ENCODE peak calls at places on chromosomes 16 and 17, in five cellular contexts. H is lower leg skin, C is NCI-H1105 treated with DMSO at 0.1 percent for 48 hours, K is RPMI7951, E is neuronal stem cell. D is an unnamed sample.

GRCh38 chr17:63491976-63492575 is 15.2 kb downstream of the ACE start:
- DNase-seq in E (no peak), H (no peak), K (no peak), C (no peak), D (no peak)

GRCh38 chr17:30954046-30954805 is 16.6 kb upstream of the RNF135 start:
- DNase-seq in H (no peak), K (no peak), E (no peak), C (no peak), D (no peak)

GRCh38 chr17:68789203-68789962 is 165.8 kb downstream of the ABCA8 start:
- DNase-seq in C (no peak), E (no peak), K (no peak), H (no peak), D (no peak)

GRCh38 chr16:6035161-6035560 is 937.6 kb upstream of the EEF2KMT start:
- DNase-seq in C (no peak), H (no peak), K (peak; percentile 6), E (no peak), D (no peak)

GRCh38 chr16:7246578-7246977 is 86.1 kb upstream of the RBFOX1 start:
- DNase-seq in C (no peak), K (no peak), E (peak; percentile 40), H (no peak), D (no peak)

GRCh38 chr17:50613596-50613995 is 21.1 kb upstream of the ABCC3 start:
- DNase-seq in K (no peak), C (no peak), E (no peak), H (no peak), D (no peak)

GRCh38 chr17:8532021-8532420 is 96.3 kb downstream of the NDEL1 start:
- DNase-seq in E (no peak), K (no peak), H (no peak), C (no peak), D (no peak)

GRCh38 chr17:76121932-76122383 is 18.4 kb upstream of the EXOC7 start:
- DNase-seq in E (no peak), C (no peak), K (no peak), H (no peak), D (no peak)

GRCh38 chr17:68172461-68172954 is 75.3 kb upstream of the AMZ2 start:
- DNase-seq in K (peak; percentile 49), H (peak; percentile 72), C (peak; percentile 40), E (peak; percentile 65), D (peak; percentile 60)

GRCh38 chr16:3454093-3454492 is 10.6 kb downstream of the NAA60 start:
- DNase-seq in K (no peak), H (no peak), E (no peak), C (no peak), D (no peak)

GRCh38 chr17:1324201-1324750 is 44.8 kb downstream of the TRARG1 start:
- DNase-seq in C (no peak), H (no peak), K (no peak), E (no peak), D (no peak)

GRCh38 chr16:52500963-52501362 is 46.0 kb downstream of the TOX3 start:
- DNase-seq in E (no peak), C (no peak), K (no peak), H (no peak), D (no peak)

GRCh38 chr17:6427284-6427781 is 7.6 kb downstream of the AIPL1 start:
- DNase-seq in K (peak; percentile 72), C (no peak), H (no peak), E (no peak), D (peak; percentile 53)

GRCh38 chr16:80620656-80621605 is 80.1 kb downstream of the DYNLRB2 start:
- DNase-seq in H (no peak), C (no peak), K (no peak), E (no peak), D (no peak)

GRCh38 chr17:82331345-82331939 is 2.1 kb downstream of the SECTM1 start:
- DNase-seq in E (no peak), H (no peak), K (no peak), C (no peak), D (no peak)

GRCh38 chr16:51762081-51762995 is 611.3 kb upstream of the SALL1 start:
- DNase-seq in H (peak; percentile 44), K (peak; percentile 76), E (peak; percentile 83), C (peak; percentile 73), D (peak; percentile 69)

GRCh38 chr17:3983945-3984484 is 19.8 kb upstream of the ATP2A3 start:
- DNase-seq in H (no peak), C (no peak), E (no peak), K (peak; percentile 11), D (peak; percentile 81)

GRCh38 chr16:85504242-85504641 is 108.9 kb upstream of the GSE1 start:
- DNase-seq in K (no peak), E (no peak), C (no peak), H (no peak), D (no peak)

GRCh38 chr16:29804455-29805231 is 1.7 kb upstream of the MAZ start:
- DNase-seq in K (peak; percentile 50), H (no peak), E (no peak), C (peak; percentile 66), D (no peak)

GRCh38 chr17:8120520-8121443 is 2.5 kb upstream of the ALOXE3 start:
- DNase-seq in H (peak; percentile 55), K (peak; percentile 57), E (peak; percentile 86), C (peak; percentile 74), D (peak; percentile 82)

GRCh38 chr16:77660311-77660710 is 62.0 kb upstream of the NUDT7 start:
- DNase-seq in K (peak; percentile 60), E (peak; percentile 24), C (peak; percentile 48), H (no peak), D (peak; percentile 59)

GRCh38 chr16:90008708-90009145 is 10.5 kb downstream of the DBNDD1 start:
- DNase-seq in H (no peak), E (no peak), K (no peak), C (no peak), D (no peak)

D was measured in A172.